ENCODE peak calls at places on chromosomes 11 and 22, in eight cellular contexts. One of them, this sample, is unnamed.

GRCh38 chr22:22074634-22075381 is 92.2 kb upstream of the TOP3B start:
- DNase-seq in mucosa of gallbladder: peak; percentile 33
- DNase-seq in choroid plexus epithelial cell: no peak
- DNase-seq in hippocampal formation: no peak
- DNase-seq in CD4-positive, alpha-beta T cell: no peak
- DNase-seq in small intestine: peak; percentile 38
- DNase-seq in HFF-Myc: no peak
- DNase-seq in T-helper 2 cell: no peak
- DNase-seq in this sample: no peak

GRCh38 chr11:115462004-115462541 is 42.1 kb downstream of the CADM1 start:
- DNase-seq in mucosa of gallbladder: no peak
- DNase-seq in choroid plexus epithelial cell: no peak
- DNase-seq in hippocampal formation: no peak
- DNase-seq in CD4-positive, alpha-beta T cell: no peak
- DNase-seq in small intestine: no peak
- DNase-seq in HFF-Myc: no peak
- DNase-seq in T-helper 2 cell: no peak
- DNase-seq in this sample: no peak

GRCh38 chr22:44130076-44130711 is 50.5 kb upstream of the PARVG start:
- DNase-seq in mucosa of gallbladder: no peak
- DNase-seq in choroid plexus epithelial cell: peak; percentile 10
- DNase-seq in hippocampal formation: no peak
- DNase-seq in CD4-positive, alpha-beta T cell: no peak
- DNase-seq in small intestine: no peak
- DNase-seq in HFF-Myc: no peak
- DNase-seq in T-helper 2 cell: no peak
- DNase-seq in this sample: no peak

GRCh38 chr22:20441631-20442484 is 4.2 kb upstream of the SCARF2 start:
- DNase-seq in mucosa of gallbladder: no peak
- DNase-seq in choroid plexus epithelial cell: peak; percentile 44
- DNase-seq in hippocampal formation: no peak
- DNase-seq in CD4-positive, alpha-beta T cell: no peak
- DNase-seq in small intestine: no peak
- DNase-seq in HFF-Myc: no peak
- DNase-seq in T-helper 2 cell: no peak
- DNase-seq in this sample: no peak

GRCh38 chr11:64611961-64612646 is 21.1 kb downstream of the SLC22A12 start:
- DNase-seq in mucosa of gallbladder: no peak
- DNase-seq in choroid plexus epithelial cell: no peak
- DNase-seq in hippocampal formation: no peak
- DNase-seq in CD4-positive, alpha-beta T cell: no peak
- DNase-seq in small intestine: no peak
- DNase-seq in HFF-Myc: no peak
- DNase-seq in T-helper 2 cell: no peak
- DNase-seq in this sample: peak; percentile 5

GRCh38 chr11:6431861-6432260 is 8.9 kb downstream of the HPX start:
- DNase-seq in mucosa of gallbladder: no peak
- DNase-seq in choroid plexus epithelial cell: peak; percentile 44
- DNase-seq in hippocampal formation: no peak
- DNase-seq in CD4-positive, alpha-beta T cell: no peak
- DNase-seq in small intestine: no peak
- DNase-seq in HFF-Myc: peak; percentile 6
- DNase-seq in T-helper 2 cell: no peak
- DNase-seq in this sample: peak; percentile 98

GRCh38 chr22:44537016-44537936 is 39.2 kb upstream of the RTL6 start:
- DNase-seq in mucosa of gallbladder: no peak
- DNase-seq in choroid plexus epithelial cell: no peak
- DNase-seq in hippocampal formation: no peak
- DNase-seq in CD4-positive, alpha-beta T cell: no peak
- DNase-seq in small intestine: no peak
- DNase-seq in HFF-Myc: no peak
- DNase-seq in T-helper 2 cell: no peak
- DNase-seq in this sample: no peak

GRCh38 chr11:100637706-100638105 is 49.4 kb upstream of the ARHGAP42 start:
- DNase-seq in mucosa of gallbladder: no peak
- DNase-seq in choroid plexus epithelial cell: peak; percentile 61
- DNase-seq in hippocampal formation: no peak
- DNase-seq in CD4-positive, alpha-beta T cell: no peak
- DNase-seq in small intestine: no peak
- DNase-seq in HFF-Myc: no peak
- DNase-seq in T-helper 2 cell: no peak
- DNase-seq in this sample: no peak

GRCh38 chr11:47270331-47271271 is 668 bp downstream of the MADD start:
- DNase-seq in mucosa of gallbladder: no peak
- DNase-seq in choroid plexus epithelial cell: peak; percentile 72
- DNase-seq in hippocampal formation: no peak
- DNase-seq in CD4-positive, alpha-beta T cell: peak; percentile 21
- DNase-seq in small intestine: no peak
- DNase-seq in HFF-Myc: no peak
- DNase-seq in T-helper 2 cell: no peak
- DNase-seq in this sample: peak; percentile 47

GRCh38 chr11:85742873-85743275 is 56.9 kb upstream of the CCDC89 start:
- DNase-seq in mucosa of gallbladder: no peak
- DNase-seq in choroid plexus epithelial cell: no peak
- DNase-seq in hippocampal formation: no peak
- DNase-seq in CD4-positive, alpha-beta T cell: no peak
- DNase-seq in small intestine: peak; percentile 94
- DNase-seq in HFF-Myc: no peak
- DNase-seq in T-helper 2 cell: no peak
- DNase-seq in this sample: peak; percentile 36

GRCh38 chr11:19739872-19740271 is 27.2 kb downstream of the NAV2 start:
- DNase-seq in mucosa of gallbladder: no peak
- DNase-seq in choroid plexus epithelial cell: peak; percentile 31
- DNase-seq in hippocampal formation: peak; percentile 27
- DNase-seq in CD4-positive, alpha-beta T cell: no peak
- DNase-seq in small intestine: no peak
- DNase-seq in HFF-Myc: no peak
- DNase-seq in T-helper 2 cell: no peak
- DNase-seq in this sample: no peak

GRCh38 chr11:20125927-20126326 is 34.3 kb downstream of the DBX1 start:
- DNase-seq in mucosa of gallbladder: no peak
- DNase-seq in choroid plexus epithelial cell: peak; percentile 37
- DNase-seq in hippocampal formation: no peak
- DNase-seq in CD4-positive, alpha-beta T cell: no peak
- DNase-seq in small intestine: no peak
- DNase-seq in HFF-Myc: no peak
- DNase-seq in T-helper 2 cell: no peak
- DNase-seq in this sample: peak; percentile 69

GRCh38 chr11:124951341-124951740 is 2.7 kb upstream of the CCDC15 start:
- DNase-seq in mucosa of gallbladder: no peak
- DNase-seq in choroid plexus epithelial cell: no peak
- DNase-seq in hippocampal formation: no peak
- DNase-seq in CD4-positive, alpha-beta T cell: no peak
- DNase-seq in small intestine: no peak
- DNase-seq in HFF-Myc: no peak
- DNase-seq in T-helper 2 cell: no peak
- DNase-seq in this sample: no peak

GRCh38 chr11:60307507-60308195 is 19.4 kb upstream of the MS4A6E start:
- DNase-seq in mucosa of gallbladder: no peak
- DNase-seq in choroid plexus epithelial cell: no peak
- DNase-seq in hippocampal formation: no peak
- DNase-seq in CD4-positive, alpha-beta T cell: no peak
- DNase-seq in small intestine: no peak
- DNase-seq in HFF-Myc: no peak
- DNase-seq in T-helper 2 cell: no peak
- DNase-seq in this sample: no peak

GRCh38 chr22:30270841-30271240 is 4.2 kb upstream of the OSM start:
- DNase-seq in mucosa of gallbladder: peak; percentile 74
- DNase-seq in choroid plexus epithelial cell: peak; percentile 80
- DNase-seq in hippocampal formation: peak; percentile 54
- DNase-seq in CD4-positive, alpha-beta T cell: no peak
- DNase-seq in small intestine: no peak
- DNase-seq in HFF-Myc: no peak
- DNase-seq in T-helper 2 cell: no peak
- DNase-seq in this sample: peak; percentile 72

GRCh38 chr11:92845390-92846185 is 123.9 kb upstream of the MTNR1B start:
- DNase-seq in mucosa of gallbladder: no peak
- DNase-seq in choroid plexus epithelial cell: no peak
- DNase-seq in hippocampal formation: no peak
- DNase-seq in CD4-positive, alpha-beta T cell: no peak
- DNase-seq in small intestine: no peak
- DNase-seq in HFF-Myc: no peak
- DNase-seq in T-helper 2 cell: no peak
- DNase-seq in this sample: peak; percentile 45

GRCh38 chr11:67248653-67249052 is 17.6 kb upstream of the GRK2 start:
- DNase-seq in mucosa of gallbladder: no peak
- DNase-seq in choroid plexus epithelial cell: peak; percentile 22
- DNase-seq in hippocampal formation: no peak
- DNase-seq in CD4-positive, alpha-beta T cell: no peak
- DNase-seq in small intestine: no peak
- DNase-seq in HFF-Myc: no peak
- DNase-seq in T-helper 2 cell: no peak
- DNase-seq in this sample: peak; percentile 42

GRCh38 chr11:64713031-64713780 is 9.8 kb downstream of the NRXN2 start:
- DNase-seq in mucosa of gallbladder: peak; percentile 29
- DNase-seq in choroid plexus epithelial cell: peak; percentile 55
- DNase-seq in hippocampal formation: no peak
- DNase-seq in CD4-positive, alpha-beta T cell: no peak
- DNase-seq in small intestine: peak; percentile 15
- DNase-seq in HFF-Myc: no peak
- DNase-seq in T-helper 2 cell: no peak
- DNase-seq in this sample: no peak

GRCh38 chr11:131511794-131512193 is 141.4 kb downstream of the NTM start:
- DNase-seq in mucosa of gallbladder: peak; percentile 32
- DNase-seq in choroid plexus epithelial cell: peak; percentile 9
- DNase-seq in hippocampal formation: no peak
- DNase-seq in CD4-positive, alpha-beta T cell: no peak
- DNase-seq in small intestine: peak; percentile 79
- DNase-seq in HFF-Myc: no peak
- DNase-seq in T-helper 2 cell: no peak
- DNase-seq in this sample: no peak

GRCh38 chr11:128424867-128425285 is 162.5 kb downstream of the ETS1 start:
- DNase-seq in mucosa of gallbladder: no peak
- DNase-seq in choroid plexus epithelial cell: peak; percentile 58
- DNase-seq in hippocampal formation: no peak
- DNase-seq in CD4-positive, alpha-beta T cell: no peak
- DNase-seq in small intestine: peak; percentile 97
- DNase-seq in HFF-Myc: no peak
- DNase-seq in T-helper 2 cell: no peak
- DNase-seq in this sample: no peak

GRCh38 chr11:78714539-78714938 is 139.9 kb upstream of the NARS2 start:
- DNase-seq in mucosa of gallbladder: no peak
- DNase-seq in choroid plexus epithelial cell: no peak
- DNase-seq in hippocampal formation: no peak
- DNase-seq in CD4-positive, alpha-beta T cell: no peak
- DNase-seq in small intestine: peak; percentile 14
- DNase-seq in HFF-Myc: no peak
- DNase-seq in T-helper 2 cell: no peak
- DNase-seq in this sample: no peak

GRCh38 chr22:38871360-38872171 is 450 bp downstream of the CBX6 start:
- DNase-seq in mucosa of gallbladder: no peak
- DNase-seq in choroid plexus epithelial cell: no peak
- DNase-seq in hippocampal formation: no peak
- DNase-seq in CD4-positive, alpha-beta T cell: peak; percentile 12
- DNase-seq in small intestine: no peak
- DNase-seq in HFF-Myc: no peak
- DNase-seq in T-helper 2 cell: no peak
- DNase-seq in this sample: no peak

GRCh38 chr11:266676-267439 is 11.3 kb upstream of the NLRP6 start:
- DNase-seq in mucosa of gallbladder: no peak
- DNase-seq in choroid plexus epithelial cell: no peak
- DNase-seq in hippocampal formation: no peak
- DNase-seq in CD4-positive, alpha-beta T cell: no peak
- DNase-seq in small intestine: peak; percentile 67
- DNase-seq in HFF-Myc: no peak
- DNase-seq in T-helper 2 cell: no peak
- DNase-seq in this sample: peak; percentile 43

GRCh38 chr11:9972917-9973504 is 309.1 kb downstream of the SWAP70 start:
- DNase-seq in mucosa of gallbladder: peak; percentile 32
- DNase-seq in choroid plexus epithelial cell: peak; percentile 85
- DNase-seq in hippocampal formation: no peak
- DNase-seq in CD4-positive, alpha-beta T cell: no peak
- DNase-seq in small intestine: peak; percentile 44
- DNase-seq in HFF-Myc: peak; percentile 56
- DNase-seq in T-helper 2 cell: no peak
- DNase-seq in this sample: peak; percentile 60

GRCh38 chr11:46039990-46040389 is 81.3 kb downstream of the PHF21A start:
- DNase-seq in mucosa of gallbladder: no peak
- DNase-seq in choroid plexus epithelial cell: peak; percentile 81
- DNase-seq in hippocampal formation: no peak
- DNase-seq in CD4-positive, alpha-beta T cell: no peak
- DNase-seq in small intestine: no peak
- DNase-seq in HFF-Myc: no peak
- DNase-seq in T-helper 2 cell: no peak
- DNase-seq in this sample: no peak

GRCh38 chr22:33180371-33180770 is 122.2 kb upstream of the SYN3 start:
- DNase-seq in mucosa of gallbladder: no peak
- DNase-seq in choroid plexus epithelial cell: no peak
- DNase-seq in hippocampal formation: no peak
- DNase-seq in CD4-positive, alpha-beta T cell: no peak
- DNase-seq in small intestine: no peak
- DNase-seq in HFF-Myc: no peak
- DNase-seq in T-helper 2 cell: no peak
- DNase-seq in this sample: peak; percentile 4

GRCh38 chr11:117888140-117888561 is 11.7 kb upstream of the FXYD6 start:
- DNase-seq in mucosa of gallbladder: no peak
- DNase-seq in choroid plexus epithelial cell: no peak
- DNase-seq in hippocampal formation: no peak
- DNase-seq in CD4-positive, alpha-beta T cell: no peak
- DNase-seq in small intestine: no peak
- DNase-seq in HFF-Myc: no peak
- DNase-seq in T-helper 2 cell: no peak
- DNase-seq in this sample: no peak

GRCh38 chr11:79025097-79025496 is 415.7 kb downstream of the TENM4 start:
- DNase-seq in mucosa of gallbladder: no peak
- DNase-seq in choroid plexus epithelial cell: no peak
- DNase-seq in hippocampal formation: no peak
- DNase-seq in CD4-positive, alpha-beta T cell: no peak
- DNase-seq in small intestine: no peak
- DNase-seq in HFF-Myc: no peak
- DNase-seq in T-helper 2 cell: no peak
- DNase-seq in this sample: no peak

GRCh38 chr11:72573380-72573949 is 100.8 kb downstream of the PDE2A start:
- DNase-seq in mucosa of gallbladder: no peak
- DNase-seq in choroid plexus epithelial cell: peak; percentile 58
- DNase-seq in hippocampal formation: peak; percentile 29
- DNase-seq in CD4-positive, alpha-beta T cell: peak; percentile 16
- DNase-seq in small intestine: peak; percentile 19
- DNase-seq in HFF-Myc: no peak
- DNase-seq in T-helper 2 cell: no peak
- DNase-seq in this sample: peak; percentile 41

This sample was measured in MCF 10A.